ENCODE peak calls at places on chromosome 15, in five cellular contexts. One of them, this sample, is unnamed.

GRCh38 chr15:45539680-45540079 is 17.1 kb upstream of the SLC30A4 start:
- DNase-seq in fibroblast of the aortic adventitia: no peak
- DNase-seq in dorsolateral prefrontal cortex: no peak
- DNase-seq in upper lobe of right lung: no peak
- DNase-seq in body of pancreas: no peak
- DNase-seq in this sample: no peak

GRCh38 chr15:95150466-95150865 is 919.1 kb downstream of the MCTP2 start:
- DNase-seq in fibroblast of the aortic adventitia: no peak
- DNase-seq in dorsolateral prefrontal cortex: no peak
- DNase-seq in upper lobe of right lung: no peak
- DNase-seq in body of pancreas: no peak
- DNase-seq in this sample: no peak

GRCh38 chr15:91456251-91456718 is 356.2 kb downstream of the SV2B start:
- DNase-seq in fibroblast of the aortic adventitia: peak
- DNase-seq in dorsolateral prefrontal cortex: no peak
- DNase-seq in upper lobe of right lung: no peak
- DNase-seq in body of pancreas: peak
- DNase-seq in this sample: peak

GRCh38 chr15:58715266-58715917 is 34.1 kb downstream of the ADAM10 start:
- DNase-seq in fibroblast of the aortic adventitia: no peak
- DNase-seq in dorsolateral prefrontal cortex: no peak
- DNase-seq in upper lobe of right lung: no peak
- DNase-seq in body of pancreas: no peak
- DNase-seq in this sample: no peak

GRCh38 chr15:69557340-69558137 is 104.9 kb downstream of the RPLP1 start:
- DNase-seq in fibroblast of the aortic adventitia: peak
- DNase-seq in dorsolateral prefrontal cortex: no peak
- DNase-seq in upper lobe of right lung: no peak
- DNase-seq in body of pancreas: peak
- DNase-seq in this sample: peak

GRCh38 chr15:24944939-24945338 is 9.8 kb upstream of the SNRPN start:
- DNase-seq in fibroblast of the aortic adventitia: no peak
- DNase-seq in dorsolateral prefrontal cortex: no peak
- DNase-seq in upper lobe of right lung: no peak
- DNase-seq in body of pancreas: no peak
- DNase-seq in this sample: no peak

GRCh38 chr15:49468440-49468839 is 45.4 kb downstream of the FGF7 start:
- DNase-seq in fibroblast of the aortic adventitia: peak
- DNase-seq in dorsolateral prefrontal cortex: no peak
- DNase-seq in upper lobe of right lung: no peak
- DNase-seq in body of pancreas: no peak
- DNase-seq in this sample: no peak

GRCh38 chr15:70818580-70818979 is 35.4 kb downstream of the LARP6 start:
- DNase-seq in fibroblast of the aortic adventitia: no peak
- DNase-seq in dorsolateral prefrontal cortex: no peak
- DNase-seq in upper lobe of right lung: no peak
- DNase-seq in body of pancreas: no peak
- DNase-seq in this sample: no peak

GRCh38 chr15:83844742-83845141 is 190.8 kb downstream of the ADAMTSL3 start:
- DNase-seq in fibroblast of the aortic adventitia: peak
- DNase-seq in dorsolateral prefrontal cortex: no peak
- DNase-seq in upper lobe of right lung: no peak
- DNase-seq in body of pancreas: no peak
- DNase-seq in this sample: no peak

GRCh38 chr15:90114451-90114901 is 12.2 kb upstream of the IDH2 start:
- DNase-seq in fibroblast of the aortic adventitia: no peak
- DNase-seq in dorsolateral prefrontal cortex: no peak
- DNase-seq in upper lobe of right lung: no peak
- DNase-seq in body of pancreas: no peak
- DNase-seq in this sample: no peak

GRCh38 chr15:42267286-42267685 is 5.7 kb upstream of the GANC start:
- DNase-seq in fibroblast of the aortic adventitia: peak
- DNase-seq in dorsolateral prefrontal cortex: no peak
- DNase-seq in upper lobe of right lung: no peak
- DNase-seq in body of pancreas: no peak
- DNase-seq in this sample: no peak

GRCh38 chr15:32856753-32857152 is 138.9 kb downstream of the GREM1 start:
- DNase-seq in fibroblast of the aortic adventitia: peak
- DNase-seq in dorsolateral prefrontal cortex: no peak
- DNase-seq in upper lobe of right lung: no peak
- DNase-seq in body of pancreas: no peak
- DNase-seq in this sample: peak

GRCh38 chr15:68054658-68055223 is 626 bp downstream of the PIAS1 start:
- DNase-seq in fibroblast of the aortic adventitia: no peak
- DNase-seq in dorsolateral prefrontal cortex: peak
- DNase-seq in upper lobe of right lung: peak
- DNase-seq in body of pancreas: peak
- DNase-seq in this sample: no peak

GRCh38 chr15:99014803-99015676 is 7.4 kb upstream of the PGPEP1L start:
- DNase-seq in fibroblast of the aortic adventitia: peak
- DNase-seq in dorsolateral prefrontal cortex: no peak
- DNase-seq in upper lobe of right lung: peak
- DNase-seq in body of pancreas: peak
- DNase-seq in this sample: peak

GRCh38 chr15:95556225-95556624 is 774.3 kb upstream of the NR2F2 start:
- DNase-seq in fibroblast of the aortic adventitia: peak
- DNase-seq in dorsolateral prefrontal cortex: no peak
- DNase-seq in upper lobe of right lung: no peak
- DNase-seq in body of pancreas: no peak
- DNase-seq in this sample: no peak

GRCh38 chr15:98713585-98714001 is 65.3 kb downstream of the IGF1R start:
- DNase-seq in fibroblast of the aortic adventitia: peak
- DNase-seq in dorsolateral prefrontal cortex: no peak
- DNase-seq in upper lobe of right lung: no peak
- DNase-seq in body of pancreas: no peak
- DNase-seq in this sample: no peak

GRCh38 chr15:73922186-73923151 is 3.8 kb upstream of the LOXL1 start:
- DNase-seq in fibroblast of the aortic adventitia: peak
- DNase-seq in dorsolateral prefrontal cortex: no peak
- DNase-seq in upper lobe of right lung: no peak
- DNase-seq in body of pancreas: peak
- DNase-seq in this sample: peak

GRCh38 chr15:49255966-49256759 is 86.1 kb downstream of the GALK2 start:
- DNase-seq in fibroblast of the aortic adventitia: no peak
- DNase-seq in dorsolateral prefrontal cortex: no peak
- DNase-seq in upper lobe of right lung: no peak
- DNase-seq in body of pancreas: no peak
- DNase-seq in this sample: no peak

GRCh38 chr15:58549013-58549779 is 117.4 kb downstream of the LIPC start:
- DNase-seq in fibroblast of the aortic adventitia: peak
- DNase-seq in dorsolateral prefrontal cortex: no peak
- DNase-seq in upper lobe of right lung: no peak
- DNase-seq in body of pancreas: no peak
- DNase-seq in this sample: no peak

GRCh38 chr15:40787344-40787841 is 17.6 kb downstream of the C15orf62 start:
- DNase-seq in fibroblast of the aortic adventitia: peak
- DNase-seq in dorsolateral prefrontal cortex: no peak
- DNase-seq in upper lobe of right lung: peak
- DNase-seq in body of pancreas: peak
- DNase-seq in this sample: peak

GRCh38 chr15:78437107-78437761 is 782 bp upstream of the IREB2 start:
- DNase-seq in fibroblast of the aortic adventitia: no peak
- DNase-seq in dorsolateral prefrontal cortex: no peak
- DNase-seq in upper lobe of right lung: no peak
- DNase-seq in body of pancreas: no peak
- DNase-seq in this sample: no peak

GRCh38 chr15:70470556-70471191 is 292.7 kb downstream of the UACA start:
- DNase-seq in fibroblast of the aortic adventitia: no peak
- DNase-seq in dorsolateral prefrontal cortex: peak
- DNase-seq in upper lobe of right lung: no peak
- DNase-seq in body of pancreas: no peak
- DNase-seq in this sample: no peak

GRCh38 chr15:27341780-27342343 is 370.9 kb downstream of the GABRG3 start:
- DNase-seq in fibroblast of the aortic adventitia: no peak
- DNase-seq in dorsolateral prefrontal cortex: no peak
- DNase-seq in upper lobe of right lung: no peak
- DNase-seq in body of pancreas: no peak
- DNase-seq in this sample: no peak

GRCh38 chr15:27468151-27468556 is 497.2 kb downstream of the GABRG3 start:
- DNase-seq in fibroblast of the aortic adventitia: no peak
- DNase-seq in dorsolateral prefrontal cortex: no peak
- DNase-seq in upper lobe of right lung: no peak
- DNase-seq in body of pancreas: no peak
- DNase-seq in this sample: no peak

DNA sequence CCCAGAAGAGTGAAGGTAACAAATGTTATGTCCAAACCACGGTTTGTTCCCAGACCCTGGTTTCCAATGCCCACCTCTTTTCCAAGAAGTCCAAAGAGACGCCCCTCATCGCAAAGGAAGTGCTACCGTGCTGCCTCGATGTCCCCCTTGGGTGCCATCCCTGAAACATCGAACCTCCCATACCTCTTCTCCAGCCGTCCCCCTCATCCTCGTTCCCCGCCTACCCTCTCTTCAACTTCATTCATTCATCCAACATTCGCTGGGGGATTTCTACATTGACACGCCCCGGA is 471 bp downstream of the TIPIN start:
- DNase-seq in fibroblast of the aortic adventitia: no peak
- DNase-seq in dorsolateral prefrontal cortex: no peak
- DNase-seq in upper lobe of right lung: no peak
- DNase-seq in body of pancreas: no peak
- DNase-seq in this sample: no peak
- H3K4me3 ChIP-seq in fibroblast of the aortic adventitia: peak
- H3K4me3 ChIP-seq in dorsolateral prefrontal cortex: peak
- H3K4me3 ChIP-seq in upper lobe of right lung: peak
- H3K4me3 ChIP-seq in body of pancreas: peak
- H3K4me3 ChIP-seq in this sample: peak

GRCh38 chr15:38650384-38650783 is 85.8 kb upstream of the RASGRP1 start:
- DNase-seq in fibroblast of the aortic adventitia: no peak
- DNase-seq in dorsolateral prefrontal cortex: no peak
- DNase-seq in upper lobe of right lung: no peak
- DNase-seq in body of pancreas: no peak
- DNase-seq in this sample: no peak

GRCh38 chr15:38650936-38651327 is 86.3 kb upstream of the RASGRP1 start:
- DNase-seq in fibroblast of the aortic adventitia: no peak
- DNase-seq in dorsolateral prefrontal cortex: no peak
- DNase-seq in upper lobe of right lung: no peak
- DNase-seq in body of pancreas: no peak
- DNase-seq in this sample: no peak

GRCh38 chr15:38651328-38652038 is 86.9 kb upstream of the RASGRP1 start:
- DNase-seq in fibroblast of the aortic adventitia: no peak
- DNase-seq in dorsolateral prefrontal cortex: no peak
- DNase-seq in upper lobe of right lung: no peak
- DNase-seq in body of pancreas: no peak
- DNase-seq in this sample: no peak

GRCh38 chr15:38652183-38652794 is 87.7 kb upstream of the RASGRP1 start:
- DNase-seq in fibroblast of the aortic adventitia: no peak
- DNase-seq in dorsolateral prefrontal cortex: no peak
- DNase-seq in upper lobe of right lung: no peak
- DNase-seq in body of pancreas: no peak
- DNase-seq in this sample: no peak

GRCh38 chr15:38652998-38653397 is 88.4 kb upstream of the RASGRP1 start:
- DNase-seq in fibroblast of the aortic adventitia: no peak
- DNase-seq in dorsolateral prefrontal cortex: no peak
- DNase-seq in upper lobe of right lung: no peak
- DNase-seq in body of pancreas: no peak
- DNase-seq in this sample: no peak
- H3K4me3 ChIP-seq in fibroblast of the aortic adventitia: no peak
- H3K4me3 ChIP-seq in dorsolateral prefrontal cortex: no peak
- H3K4me3 ChIP-seq in upper lobe of right lung: no peak
- H3K4me3 ChIP-seq in body of pancreas: no peak
- H3K4me3 ChIP-seq in this sample: no peak

DNA sequence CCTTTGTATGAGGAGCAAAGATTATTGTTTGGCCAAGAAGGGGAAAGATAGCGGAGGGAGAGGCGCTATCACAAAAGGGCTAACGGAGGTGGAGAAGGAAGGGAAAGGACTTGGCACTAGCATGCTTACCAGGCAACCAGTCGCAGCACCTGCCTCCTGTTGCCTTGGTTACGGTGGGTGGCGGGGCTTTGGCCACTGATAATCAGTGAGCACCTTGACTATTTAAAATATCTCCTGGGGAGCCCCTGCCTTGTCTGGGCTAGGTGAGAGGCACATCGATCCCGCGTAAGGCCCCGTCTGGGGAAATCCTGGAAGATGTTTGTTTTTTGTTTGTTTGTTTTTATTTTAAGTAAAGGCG is 14.7 kb upstream of the AEN start:
- DNase-seq in fibroblast of the aortic adventitia: no peak
- DNase-seq in dorsolateral prefrontal cortex: no peak
- DNase-seq in upper lobe of right lung: no peak
- DNase-seq in body of pancreas: no peak
- DNase-seq in this sample: no peak
- H3K4me3 ChIP-seq in fibroblast of the aortic adventitia: no peak
- H3K4me3 ChIP-seq in dorsolateral prefrontal cortex: peak
- H3K4me3 ChIP-seq in upper lobe of right lung: no peak
- H3K4me3 ChIP-seq in body of pancreas: no peak
- H3K4me3 ChIP-seq in this sample: no peak

GRCh38 chr15:36185845-36186244 is 393.6 kb upstream of the CDIN1 start:
- DNase-seq in fibroblast of the aortic adventitia: no peak
- DNase-seq in dorsolateral prefrontal cortex: no peak
- DNase-seq in upper lobe of right lung: no peak
- DNase-seq in body of pancreas: no peak
- DNase-seq in this sample: no peak
- H3K4me3 ChIP-seq in fibroblast of the aortic adventitia: no peak
- H3K4me3 ChIP-seq in dorsolateral prefrontal cortex: no peak
- H3K4me3 ChIP-seq in upper lobe of right lung: no peak
- H3K4me3 ChIP-seq in body of pancreas: no peak
- H3K4me3 ChIP-seq in this sample: no peak

GRCh38 chr15:63339006-63339766 is 42.5 kb downstream of the CA12 start:
- DNase-seq in fibroblast of the aortic adventitia: no peak
- DNase-seq in dorsolateral prefrontal cortex: no peak
- DNase-seq in upper lobe of right lung: no peak
- DNase-seq in body of pancreas: no peak
- DNase-seq in this sample: no peak

GRCh38 chr15:63340878-63341277 is 40.8 kb downstream of the CA12 start:
- DNase-seq in fibroblast of the aortic adventitia: no peak
- DNase-seq in dorsolateral prefrontal cortex: no peak
- DNase-seq in upper lobe of right lung: no peak
- DNase-seq in body of pancreas: no peak
- DNase-seq in this sample: no peak

GRCh38 chr15:63341898-63342297 is 39.7 kb downstream of the CA12 start:
- DNase-seq in fibroblast of the aortic adventitia: no peak
- DNase-seq in dorsolateral prefrontal cortex: no peak
- DNase-seq in upper lobe of right lung: no peak
- DNase-seq in body of pancreas: no peak
- DNase-seq in this sample: no peak

GRCh38 chr15:63339836-63340235 is 41.8 kb downstream of the CA12 start:
- DNase-seq in fibroblast of the aortic adventitia: no peak
- DNase-seq in dorsolateral prefrontal cortex: no peak
- DNase-seq in upper lobe of right lung: no peak
- DNase-seq in body of pancreas: no peak
- DNase-seq in this sample: no peak

DNA sequence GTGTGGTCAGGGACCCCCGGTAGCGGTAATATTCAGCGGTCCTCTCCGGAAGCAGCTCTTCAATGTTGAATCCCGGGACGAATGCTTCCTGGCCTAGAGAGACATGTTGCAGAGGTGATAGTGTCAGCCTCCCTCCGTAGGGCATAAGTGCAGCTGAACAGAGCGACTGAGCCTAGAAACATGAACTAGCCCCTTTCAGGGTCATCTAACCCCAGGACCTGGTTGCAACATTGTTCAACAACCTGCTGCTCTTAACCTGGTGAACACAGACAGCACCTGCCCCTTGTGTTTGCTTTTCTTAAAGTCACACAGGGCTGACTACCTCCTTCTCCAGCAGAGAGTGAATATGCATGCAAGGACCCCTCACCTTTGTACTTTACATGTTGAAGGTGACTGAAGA is 41.3 kb downstream of the CA12 start:
- DNase-seq in fibroblast of the aortic adventitia: no peak
- DNase-seq in dorsolateral prefrontal cortex: no peak
- DNase-seq in upper lobe of right lung: no peak
- DNase-seq in body of pancreas: no peak
- DNase-seq in this sample: no peak
- H3K4me3 ChIP-seq in fibroblast of the aortic adventitia: no peak
- H3K4me3 ChIP-seq in dorsolateral prefrontal cortex: no peak
- H3K4me3 ChIP-seq in upper lobe of right lung: no peak
- H3K4me3 ChIP-seq in body of pancreas: no peak
- H3K4me3 ChIP-seq in this sample: no peak